ENCODE peak calls at places on chromosome 10, in six cellular contexts. One of them, this sample, is unnamed. For H3K27me3, the result is how much of the 10 kb centered on the place peaks cover.

GRCh38 chr10:109861051-109861450 is 62.3 kb downstream of the XPNPEP1 start:
- DNase-seq in tibial artery: no peak
- DNase-seq in breast epithelium: no peak
- DNase-seq in aorta: no peak
- DNase-seq in BJ: no peak
- DNase-seq in kidney epithelial cell: no peak
- DNase-seq in this sample: no peak

GRCh38 chr10:52378124-52378523 is 64.0 kb downstream of the DKK1 start:
- DNase-seq in tibial artery: no peak
- DNase-seq in breast epithelium: no peak
- DNase-seq in aorta: no peak
- DNase-seq in BJ: no peak
- DNase-seq in kidney epithelial cell: no peak
- DNase-seq in this sample: no peak

GRCh38 chr10:91924212-91925021 is 847 bp downstream of the BTAF1 start:
- DNase-seq in tibial artery: no peak
- DNase-seq in breast epithelium: no peak
- DNase-seq in aorta: no peak
- DNase-seq in BJ: no peak
- DNase-seq in kidney epithelial cell: no peak
- DNase-seq in this sample: no peak

GRCh38 chr10:124560377-124560776 is 98.8 kb downstream of the LHPP start:
- DNase-seq in tibial artery: peak
- DNase-seq in breast epithelium: no peak
- DNase-seq in aorta: peak
- DNase-seq in BJ: peak
- DNase-seq in kidney epithelial cell: peak
- DNase-seq in this sample: no peak

GRCh38 chr10:110029448-110029847 is 21.7 kb downstream of the ADD3 start:
- DNase-seq in tibial artery: no peak
- DNase-seq in breast epithelium: no peak
- DNase-seq in aorta: no peak
- DNase-seq in BJ: peak
- DNase-seq in kidney epithelial cell: no peak
- DNase-seq in this sample: no peak

GRCh38 chr10:28788767-28789166 is 111.4 kb downstream of the BAMBI start:
- DNase-seq in tibial artery: no peak
- DNase-seq in breast epithelium: no peak
- DNase-seq in aorta: no peak
- DNase-seq in BJ: no peak
- DNase-seq in kidney epithelial cell: no peak
- DNase-seq in this sample: no peak

GRCh38 chr10:68800196-68800595 is 27.1 kb upstream of the STOX1 start:
- DNase-seq in tibial artery: no peak
- DNase-seq in breast epithelium: no peak
- DNase-seq in aorta: no peak
- DNase-seq in BJ: peak
- DNase-seq in kidney epithelial cell: no peak
- DNase-seq in this sample: no peak

GRCh38 chr10:68027429-68027828 is 47.7 kb downstream of the HERC4 start:
- DNase-seq in tibial artery: no peak
- DNase-seq in breast epithelium: no peak
- DNase-seq in aorta: no peak
- DNase-seq in BJ: no peak
- DNase-seq in kidney epithelial cell: no peak
- DNase-seq in this sample: no peak

GRCh38 chr10:26378763-26379361 is 59.3 kb upstream of the APBB1IP start:
- DNase-seq in tibial artery: no peak
- DNase-seq in breast epithelium: no peak
- DNase-seq in aorta: no peak
- DNase-seq in BJ: no peak
- DNase-seq in kidney epithelial cell: no peak
- DNase-seq in this sample: no peak

GRCh38 chr10:110680473-110681020 is 36.4 kb downstream of the RBM20 start:
- DNase-seq in tibial artery: no peak
- DNase-seq in breast epithelium: no peak
- DNase-seq in aorta: no peak
- DNase-seq in BJ: no peak
- DNase-seq in kidney epithelial cell: no peak
- DNase-seq in this sample: no peak

GRCh38 chr10:25125151-25125550 is 49.6 kb upstream of the GPR158 start:
- DNase-seq in tibial artery: no peak
- DNase-seq in breast epithelium: no peak
- DNase-seq in aorta: no peak
- DNase-seq in BJ: no peak
- DNase-seq in kidney epithelial cell: peak
- DNase-seq in this sample: no peak
- H3K27me3 ChIP-seq in tibial artery: under half
- H3K27me3 ChIP-seq in breast epithelium: under half
- H3K27me3 ChIP-seq in aorta: under half
- H3K27me3 ChIP-seq in BJ: under half
- H3K27me3 ChIP-seq in kidney epithelial cell: under half
- H3K27me3 ChIP-seq in this sample: under half

GRCh38 chr10:101567165-101568006 is 20.7 kb downstream of the POLL start:
- DNase-seq in tibial artery: no peak
- DNase-seq in breast epithelium: no peak
- DNase-seq in aorta: no peak
- DNase-seq in BJ: no peak
- DNase-seq in kidney epithelial cell: no peak
- DNase-seq in this sample: no peak

GRCh38 chr10:101565936-101566332 is 22.1 kb downstream of the POLL start:
- DNase-seq in tibial artery: peak
- DNase-seq in breast epithelium: no peak
- DNase-seq in aorta: peak
- DNase-seq in BJ: no peak
- DNase-seq in kidney epithelial cell: no peak
- DNase-seq in this sample: no peak

GRCh38 chr10:101568054-101568745 is 19.9 kb downstream of the POLL start:
- DNase-seq in tibial artery: peak
- DNase-seq in breast epithelium: no peak
- DNase-seq in aorta: no peak
- DNase-seq in BJ: no peak
- DNase-seq in kidney epithelial cell: no peak
- DNase-seq in this sample: no peak

GRCh38 chr10:101565370-101565900 is 22.6 kb downstream of the POLL start:
- DNase-seq in tibial artery: no peak
- DNase-seq in breast epithelium: no peak
- DNase-seq in aorta: peak
- DNase-seq in BJ: no peak
- DNase-seq in kidney epithelial cell: no peak
- DNase-seq in this sample: no peak

GRCh38 chr10:101566333-101567164 is 21.5 kb downstream of the POLL start:
- DNase-seq in tibial artery: peak
- DNase-seq in breast epithelium: no peak
- DNase-seq in aorta: peak
- DNase-seq in BJ: no peak
- DNase-seq in kidney epithelial cell: no peak
- DNase-seq in this sample: no peak
- H3K27me3 ChIP-seq in tibial artery: under half
- H3K27me3 ChIP-seq in breast epithelium: half or more
- H3K27me3 ChIP-seq in aorta: under half
- H3K27me3 ChIP-seq in BJ: under half
- H3K27me3 ChIP-seq in kidney epithelial cell: half or more
- H3K27me3 ChIP-seq in this sample: under half

GRCh38 chr10:20181408-20181807 is 365.2 kb downstream of the PLXDC2 start:
- DNase-seq in tibial artery: no peak
- DNase-seq in breast epithelium: no peak
- DNase-seq in aorta: no peak
- DNase-seq in BJ: no peak
- DNase-seq in kidney epithelial cell: no peak
- DNase-seq in this sample: no peak

DNA sequence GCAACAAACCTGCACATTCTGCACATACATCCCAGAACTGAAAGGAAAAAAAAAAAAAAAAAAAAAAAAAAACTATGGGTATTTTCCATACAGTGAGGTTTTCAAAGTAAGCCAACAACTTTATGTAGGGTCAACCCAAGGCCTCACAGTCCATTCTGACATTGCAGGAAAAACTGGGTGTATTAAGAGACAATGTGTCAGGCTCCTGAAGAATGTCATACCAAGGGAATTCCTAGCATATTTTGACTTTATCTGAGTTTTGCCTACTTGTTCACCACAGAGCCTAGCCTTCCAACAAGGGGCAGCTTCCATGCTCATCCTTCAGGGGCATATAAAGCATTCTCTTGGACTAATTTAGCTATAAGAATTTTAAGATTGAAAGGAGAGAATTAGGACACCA is 368.9 kb downstream of the PLXDC2 start:
- DNase-seq in tibial artery: no peak
- DNase-seq in breast epithelium: no peak
- DNase-seq in aorta: no peak
- DNase-seq in BJ: no peak
- DNase-seq in kidney epithelial cell: peak
- DNase-seq in this sample: no peak
- H3K27me3 ChIP-seq in tibial artery: under half
- H3K27me3 ChIP-seq in breast epithelium: under half
- H3K27me3 ChIP-seq in aorta: under half
- H3K27me3 ChIP-seq in BJ: under half
- H3K27me3 ChIP-seq in kidney epithelial cell: under half
- H3K27me3 ChIP-seq in this sample: under half

GRCh38 chr10:1514641-1515040 is 222.7 kb downstream of the ADARB2 start:
- DNase-seq in tibial artery: no peak
- DNase-seq in breast epithelium: no peak
- DNase-seq in aorta: no peak
- DNase-seq in BJ: no peak
- DNase-seq in kidney epithelial cell: no peak
- DNase-seq in this sample: no peak

GRCh38 chr10:1513221-1513620 is 224.1 kb downstream of the ADARB2 start:
- DNase-seq in tibial artery: no peak
- DNase-seq in breast epithelium: no peak
- DNase-seq in aorta: no peak
- DNase-seq in BJ: no peak
- DNase-seq in kidney epithelial cell: no peak
- DNase-seq in this sample: no peak

GRCh38 chr10:1515780-1516491 is 221.4 kb downstream of the ADARB2 start:
- DNase-seq in tibial artery: no peak
- DNase-seq in breast epithelium: no peak
- DNase-seq in aorta: no peak
- DNase-seq in BJ: no peak
- DNase-seq in kidney epithelial cell: no peak
- DNase-seq in this sample: no peak

GRCh38 chr10:1516492-1517224 is 220.7 kb downstream of the ADARB2 start:
- DNase-seq in tibial artery: no peak
- DNase-seq in breast epithelium: no peak
- DNase-seq in aorta: no peak
- DNase-seq in BJ: no peak
- DNase-seq in kidney epithelial cell: no peak
- DNase-seq in this sample: no peak

GRCh38 chr10:1515121-1515779 is 222.1 kb downstream of the ADARB2 start:
- DNase-seq in tibial artery: no peak
- DNase-seq in breast epithelium: no peak
- DNase-seq in aorta: no peak
- DNase-seq in BJ: no peak
- DNase-seq in kidney epithelial cell: no peak
- DNase-seq in this sample: no peak
- H3K27me3 ChIP-seq in tibial artery: under half
- H3K27me3 ChIP-seq in breast epithelium: under half
- H3K27me3 ChIP-seq in aorta: under half
- H3K27me3 ChIP-seq in BJ: under half
- H3K27me3 ChIP-seq in kidney epithelial cell: under half
- H3K27me3 ChIP-seq in this sample: under half

This sample was measured in CD4-positive, alpha-beta T cell.